ENCODE peak calls at places on chromosomes 6 and 20, in five cellular contexts. S is H1, E is GM23338, W is HCT116, U is HepG2. V is an unnamed sample.

GRCh38 chr6:3457710-3458605 is 1.1 kb upstream of the SLC22A23 start:
- DNase-seq in S (no peak), W (peak), E (peak), U (peak), V (peak)

GRCh38 chr20:19767070-19767469 is 9.0 kb downstream of the RIN2 start:
- DNase-seq in U (no peak), W (no peak), E (no peak), S (no peak), V (no peak)

GRCh38 chr20:43068482-43068881 is 121.2 kb downstream of the PTPRT start:
- DNase-seq in E (no peak), W (no peak), U (no peak), S (no peak), V (no peak)

GRCh38 chr6:41732601-41733348 is 2.6 kb downstream of the TFEB start:
- DNase-seq in U (no peak), E (peak), W (no peak), S (no peak), V (no peak)

GRCh38 chr6:11232968-11233626 is 629 bp upstream of the NEDD9 start:
- DNase-seq in W (no peak), U (peak), E (peak), S (no peak), V (no peak)

GRCh38 chr6:11732036-11732545 is 46.5 kb downstream of the ADTRP start:
- DNase-seq in U (no peak), W (no peak), S (no peak), E (no peak), V (no peak)

GRCh38 chr6:96685702-96686101 is 122.8 kb downstream of the FHL5 start:
- DNase-seq in U (no peak), S (no peak), E (no peak), W (no peak), V (no peak)

GRCh38 chr6:26295691-26296555 is 69.1 kb upstream of the BTN3A2 start:
- DNase-seq in W (peak), U (peak), E (no peak), S (no peak), V (no peak)

GRCh38 chr6:136127856-136128255 is 122.3 kb downstream of the MTFR2 start:
- DNase-seq in U (no peak), E (no peak), W (no peak), S (no peak), V (no peak)

GRCh38 chr6:100479180-100480035 is 14.7 kb upstream of the SIM1 start:
- DNase-seq in W (peak), E (peak), U (peak), S (no peak), V (no peak)

DNA sequence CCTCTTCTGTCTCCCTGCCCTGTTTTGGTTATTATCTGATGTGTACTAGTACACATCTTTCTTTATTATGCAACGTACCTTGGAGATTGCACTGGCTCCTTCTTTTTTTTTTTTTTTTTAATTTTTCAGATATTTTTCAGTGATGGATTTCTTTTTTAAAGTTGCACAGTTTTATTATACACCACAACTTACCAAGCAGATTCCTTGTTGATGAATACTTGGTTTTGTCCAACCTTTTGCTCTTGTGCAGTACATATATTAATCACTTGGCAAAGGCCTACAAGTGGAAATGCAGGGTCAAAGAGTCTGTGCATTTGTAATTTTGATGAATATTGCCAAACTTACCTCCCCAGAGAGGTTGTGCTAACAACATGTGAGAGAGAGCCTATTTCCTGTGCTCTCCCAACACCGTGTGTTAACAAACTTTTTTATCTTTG is 50.1 kb upstream of the RNF24 start:
- DNase-seq in U (no peak), E (no peak), W (no peak), S (no peak), V (no peak)
- H3K27ac ChIP-seq in U (no peak), E (no peak), W (no peak), S (no peak), V (peak)

DNA sequence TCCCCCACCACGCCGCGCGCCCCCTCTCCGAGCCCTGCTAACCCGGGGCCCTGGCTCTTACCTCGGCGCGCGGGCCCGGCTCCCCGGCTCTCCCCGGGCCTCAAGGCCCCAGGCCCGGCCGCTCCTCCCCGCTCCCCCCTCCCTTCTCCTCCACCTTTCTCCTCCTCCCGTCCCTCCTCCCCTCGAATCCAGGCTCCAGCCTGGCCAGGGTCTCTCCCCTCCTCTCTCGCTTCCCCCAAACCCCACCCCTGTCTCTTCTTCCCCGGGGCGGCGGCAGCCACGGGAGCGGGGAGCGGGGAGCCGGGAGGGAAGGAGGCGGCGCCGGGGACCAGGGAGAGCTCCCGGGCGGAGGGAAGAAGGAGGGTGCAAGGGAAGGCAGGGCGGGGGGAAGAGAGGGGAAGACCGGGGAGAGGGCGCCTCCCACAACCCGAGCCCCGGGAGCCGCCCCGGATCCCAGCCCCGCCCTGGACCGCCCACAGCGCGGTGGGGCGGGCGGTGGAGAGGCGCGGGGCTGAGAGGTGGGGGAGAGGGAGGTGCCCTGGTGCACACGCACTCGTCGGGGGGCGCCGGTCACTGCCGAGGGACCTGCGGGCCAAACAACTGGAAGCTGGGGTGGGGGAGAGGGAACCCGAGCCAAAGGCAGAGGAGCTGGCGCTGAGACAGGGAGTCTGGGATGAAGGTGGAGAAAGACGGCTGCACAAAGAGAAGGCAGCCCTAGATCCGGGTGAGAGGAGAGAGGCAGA is at the start of gene GABBR1:
- DNase-seq in E (peak), W (peak), S (no peak), U (no peak), V (no peak)
- TF ChIP-seq POLR2AphosphoS5 in E (peak), W (peak), S (no peak), U (no peak), V (peak)

DNA sequence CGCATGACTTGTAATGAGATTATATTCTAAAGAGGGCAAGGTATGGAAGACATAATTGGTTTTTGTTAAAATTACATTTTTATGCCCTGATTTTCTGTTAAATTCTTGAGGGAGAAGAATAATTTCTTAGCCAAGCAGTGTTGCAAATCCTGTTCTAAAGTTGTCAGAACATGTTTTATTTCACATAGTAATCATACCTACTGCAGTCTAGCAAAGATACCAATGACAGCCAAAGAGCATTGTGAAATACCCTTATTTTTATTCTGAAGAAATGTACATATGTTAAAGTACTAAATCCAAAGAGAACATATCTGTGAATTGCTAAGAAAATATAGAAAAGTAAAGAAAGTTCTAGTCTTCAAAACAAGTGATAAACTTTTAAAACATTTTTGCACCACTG is 39.6 kb upstream of the SMIM8 start:
- DNase-seq in S (no peak), W (no peak), U (no peak), E (no peak), V (no peak)
- TF ChIP-seq EZH2 in S (no peak), W (no peak), U (no peak), E (no peak), V (no peak)

DNA sequence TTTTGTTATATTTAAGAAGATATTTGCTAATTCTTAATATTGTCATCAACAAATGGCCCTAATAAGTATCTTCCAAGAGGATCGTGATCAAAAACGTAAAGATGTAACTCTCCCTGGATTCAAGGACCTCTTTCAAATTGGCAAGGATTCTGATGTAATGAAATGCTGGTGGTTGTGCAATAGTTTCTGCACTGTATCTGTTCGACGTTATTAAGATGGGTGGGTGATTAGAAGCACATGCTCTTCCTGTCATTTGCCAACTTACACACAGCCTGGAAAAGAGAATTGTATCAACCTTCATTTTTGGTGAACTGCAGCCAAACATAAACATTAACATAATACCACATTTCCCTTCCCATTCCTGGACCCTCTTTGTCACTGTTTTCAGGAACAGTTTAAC is 9.8 kb downstream of the FOXQ1 start:
- DNase-seq in U (no peak), W (no peak), S (no peak), E (no peak), V (peak)
- H3K27ac ChIP-seq in U (peak), W (no peak), S (no peak), E (no peak), V (peak)

V was measured in SK-N-MC.